ENCODE peak calls at places on chromosomes 6 and 20, in five cellular contexts. X is MM.1S; K is CD8-positive, alpha-beta T cell; N is neural progenitor cell; V is psoas muscle. W is an unnamed sample.

GRCh38 chr6:166565084-166565651 is 21.3 kb downstream of the RAMACL start:
- DNase-seq in X (no peak), K (no peak), N (peak), V (peak), W (no peak)

GRCh38 chr20:54067606-54068174 is 2.7 kb downstream of the BCAS1 start:
- DNase-seq in X (peak), K (no peak), N (no peak), V (no peak), W (peak)

GRCh38 chr6:134063966-134064445 is 11.6 kb upstream of the SLC2A12 start:
- DNase-seq in X (peak), K (peak), N (peak), V (peak), W (peak)

GRCh38 chr6:112145080-112145573 is 57.7 kb downstream of the FAM229B start:
- DNase-seq in X (no peak), K (no peak), N (no peak), V (no peak), W (no peak)

GRCh38 chr20:43409041-43409913 is 48.4 kb upstream of the SRSF6 start:
- DNase-seq in X (peak), K (no peak), N (peak), V (no peak), W (peak)

GRCh38 chr6:44739163-44739562 is 351.7 kb downstream of the CDC5L start:
- DNase-seq in X (no peak), K (no peak), N (peak), V (no peak), W (no peak)

GRCh38 chr6:53532061-53532797 is 12.7 kb downstream of the GCLC start:
- DNase-seq in X (no peak), K (no peak), N (no peak), V (no peak), W (no peak)

GRCh38 chr6:41966961-41967311 is 25.3 kb upstream of the CCND3 start:
- DNase-seq in X (no peak), K (no peak), N (peak), V (no peak), W (peak)

GRCh38 chr6:129936329-129937165 is 75.4 kb upstream of the TMEM244 start:
- DNase-seq in X (peak), K (no peak), N (peak), V (no peak), W (peak)

GRCh38 chr6:26553739-26554668 is 15.8 kb downstream of the HMGN4 start:
- DNase-seq in X (peak), K (peak), N (peak), V (peak), W (peak)

GRCh38 chr20:23156170-23156841 is 70.2 kb upstream of the CD93 start:
- DNase-seq in X (no peak), K (peak), N (no peak), V (no peak), W (peak)

GRCh38 chr6:136922680-136922996 is 537 bp downstream of the SLC35D3 start:
- DNase-seq in X (no peak), K (no peak), N (no peak), V (no peak), W (peak)

GRCh38 chr6:139369568-139370046 is 4.8 kb downstream of the CITED2 start:
- DNase-seq in X (peak), K (no peak), N (peak), V (no peak), W (peak)

GRCh38 chr6:151007069-151007468 is 141.6 kb downstream of the MTHFD1L start:
- DNase-seq in X (no peak), K (no peak), N (peak), V (no peak), W (no peak)

GRCh38 chr20:45902199-45902701 is 9.7 kb downstream of the PLTP start:
- DNase-seq in X (no peak), K (no peak), N (no peak), V (no peak), W (no peak)

GRCh38 chr6:75759207-75759606 is 10.2 kb downstream of the MYO6 start:
- DNase-seq in X (no peak), K (no peak), N (peak), V (no peak), W (no peak)

GRCh38 chr6:56040271-56040670 is 164.9 kb upstream of the BMP5 start:
- DNase-seq in X (peak), K (no peak), N (no peak), V (no peak), W (peak)

GRCh38 chr6:156778615-156779205 is 1.5 kb downstream of the ARID1B start:
- DNase-seq in X (no peak), K (peak), N (peak), V (peak), W (peak)

GRCh38 chr6:35775031-35775430 is 1.4 kb upstream of the CLPSL2 start:
- DNase-seq in X (no peak), K (no peak), N (no peak), V (no peak), W (no peak)

GRCh38 chr6:44221291-44221960 is 2.0 kb upstream of the SLC29A1 start:
- DNase-seq in X (peak), K (peak), N (peak), V (peak), W (peak)

GRCh38 chr6:28553986-28554881 is 28.6 kb downstream of the GPX5 start:
- DNase-seq in X (no peak), K (no peak), N (no peak), V (no peak), W (peak)
- H3K4me3 ChIP-seq in X (no peak), K (no peak), N (peak), V (no peak), W (peak)

DNA sequence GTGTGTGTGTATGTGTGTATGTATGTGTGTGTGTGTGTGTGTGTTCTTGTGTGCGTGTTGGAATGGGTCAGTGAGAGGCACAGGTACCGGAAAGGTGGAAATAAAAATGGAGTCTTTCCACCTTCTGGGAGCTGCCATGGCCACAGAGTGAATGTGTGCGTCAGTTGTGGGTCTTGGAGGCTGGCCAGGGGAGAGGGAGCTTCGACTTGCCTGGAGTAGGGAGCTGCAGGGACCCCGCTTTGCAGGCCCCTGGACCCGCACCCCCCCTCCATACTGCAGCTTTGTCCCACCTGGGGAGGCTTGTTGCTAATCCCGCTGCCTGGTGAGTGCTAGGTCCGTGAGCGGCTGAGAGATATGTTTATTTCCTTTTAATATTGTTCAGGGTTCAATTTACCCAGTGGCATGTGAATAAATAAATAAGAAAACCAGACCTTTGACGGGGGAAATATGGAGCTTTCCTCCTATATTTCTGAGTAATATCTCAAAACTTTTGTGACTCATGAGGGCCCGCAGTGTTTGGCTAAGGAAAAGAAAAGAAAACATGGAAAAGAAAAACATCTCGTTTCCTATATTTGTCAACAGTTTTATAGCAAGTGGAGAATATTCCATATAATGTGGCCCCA is 24.4 kb upstream of the CCDC167 start:
- DNase-seq in X (no peak), K (no peak), N (no peak), V (no peak), W (peak)
- H3K4me3 ChIP-seq in X (no peak), K (no peak), N (no peak), V (no peak), W (no peak)

GRCh38 chr6:20604159-20604558 is 69.9 kb downstream of the CDKAL1 start:
- DNase-seq in X (no peak), K (no peak), N (no peak), V (no peak), W (no peak)

GRCh38 chr6:20605581-20605980 is 71.3 kb downstream of the CDKAL1 start:
- DNase-seq in X (no peak), K (no peak), N (no peak), V (no peak), W (peak)

GRCh38 chr6:20606831-20607230 is 72.6 kb downstream of the CDKAL1 start:
- DNase-seq in X (no peak), K (no peak), N (peak), V (no peak), W (no peak)

GRCh38 chr6:20608371-20608770 is 74.1 kb downstream of the CDKAL1 start:
- DNase-seq in X (no peak), K (no peak), N (no peak), V (no peak), W (no peak)

DNA sequence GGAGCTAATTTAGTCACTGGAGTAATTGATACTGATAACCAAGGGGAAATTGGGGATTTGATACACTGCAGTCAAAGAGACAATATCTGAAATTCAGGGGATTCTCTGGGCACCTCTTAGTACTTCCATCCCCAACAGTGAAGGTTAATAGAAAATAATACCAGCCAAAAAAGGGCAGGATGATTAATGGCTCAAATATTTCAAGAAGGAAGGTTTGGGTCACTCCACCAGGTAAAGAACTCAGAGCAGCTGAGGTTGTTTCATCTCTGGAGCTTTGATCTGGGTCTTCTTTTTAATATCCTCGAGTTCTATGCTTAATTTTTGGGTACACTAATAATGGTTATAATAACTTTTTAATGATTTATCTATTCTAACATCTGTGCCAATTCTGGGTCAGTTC is 70.8 kb downstream of the CDKAL1 start:
- DNase-seq in X (no peak), K (no peak), N (no peak), V (no peak), W (peak)
- H3K4me3 ChIP-seq in X (no peak), K (no peak), N (no peak), V (no peak), W (no peak)

GRCh38 chr20:62511915-62512610 is 36.3 kb upstream of the GATA5 start:
- DNase-seq in X (no peak), K (no peak), N (no peak), V (peak), W (no peak)
- H3K4me3 ChIP-seq in X (no peak), K (no peak), N (no peak), V (peak), W (no peak)

GRCh38 chr20:300345-300744 is 3.0 kb downstream of the ZCCHC3 start:
- DNase-seq in X (no peak), K (no peak), N (no peak), V (no peak), W (no peak)
- H3K4me3 ChIP-seq in X (no peak), K (no peak), N (peak), V (peak), W (no peak)

GRCh38 chr6:22583927-22584326 is 14.6 kb downstream of the HDGFL1 start:
- DNase-seq in X (no peak), K (no peak), N (no peak), V (no peak), W (no peak)

GRCh38 chr6:22583230-22583629 is 13.9 kb downstream of the HDGFL1 start:
- DNase-seq in X (no peak), K (no peak), N (no peak), V (no peak), W (no peak)

DNA sequence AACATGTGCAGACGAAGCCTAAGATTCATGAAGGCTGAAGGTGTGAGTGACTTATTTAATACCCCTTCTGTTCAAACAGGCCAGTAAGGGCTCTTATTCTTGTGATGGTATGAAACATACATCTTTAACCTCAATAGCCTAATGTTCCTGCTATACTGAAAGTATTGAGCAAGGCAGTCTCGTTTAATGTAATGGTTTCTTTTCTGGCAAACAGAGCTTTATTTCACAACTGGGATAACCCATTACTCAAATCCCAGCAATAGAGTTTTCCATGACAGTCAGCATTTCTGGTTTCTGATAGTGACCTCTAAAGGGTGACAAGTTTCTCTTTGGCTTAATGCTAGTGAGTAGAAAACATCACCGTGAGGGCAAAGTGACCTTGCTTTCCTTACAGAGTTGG is 13.4 kb downstream of the HDGFL1 start:
- DNase-seq in X (no peak), K (no peak), N (no peak), V (no peak), W (no peak)
- H3K4me3 ChIP-seq in X (no peak), K (no peak), N (no peak), V (no peak), W (no peak)